ENCODE peak calls at places on chromosomes 16 and 17, in nine cellular contexts. One of them, this sample, is unnamed.

GRCh38 chr17:57705921-57706695 is 39.0 kb downstream of the CCDC182 start:
- DNase-seq in lower leg skin: no peak
- DNase-seq in endothelial cell of umbilical vein: no peak
- DNase-seq in progenitor cell of endocrine pancreas: no peak
- DNase-seq in GM06990: no peak
- DNase-seq in neural progenitor cell: no peak
- DNase-seq in HFFc6: no peak
- DNase-seq in WTC11: no peak
- DNase-seq in osteocyte: no peak
- DNase-seq in this sample: no peak

GRCh38 chr17:164536-165235 is 16.8 kb downstream of the DOC2B start:
- DNase-seq in GM06990: no peak
- DNase-seq in osteocyte: no peak
- DNase-seq in WTC11: peak; percentile 59
- DNase-seq in progenitor cell of endocrine pancreas: no peak
- DNase-seq in HFFc6: peak; percentile 34
- DNase-seq in lower leg skin: no peak
- DNase-seq in endothelial cell of umbilical vein: peak; percentile 69
- DNase-seq in neural progenitor cell: peak; percentile 85
- DNase-seq in this sample: no peak

GRCh38 chr17:55295411-55296170 is 30.8 kb downstream of the HLF start:
- DNase-seq in WTC11: peak; percentile 67
- DNase-seq in neural progenitor cell: peak; percentile 59
- DNase-seq in GM06990: no peak
- DNase-seq in endothelial cell of umbilical vein: peak; percentile 65
- DNase-seq in progenitor cell of endocrine pancreas: peak; percentile 52
- DNase-seq in HFFc6: peak; percentile 17
- DNase-seq in lower leg skin: peak; percentile 62
- DNase-seq in osteocyte: no peak
- DNase-seq in this sample: no peak

GRCh38 chr17:1197379-1197778 is 17.6 kb upstream of the ABR start:
- DNase-seq in HFFc6: no peak
- DNase-seq in progenitor cell of endocrine pancreas: no peak
- DNase-seq in WTC11: no peak
- DNase-seq in lower leg skin: peak; percentile 86
- DNase-seq in endothelial cell of umbilical vein: no peak
- DNase-seq in osteocyte: no peak
- DNase-seq in GM06990: no peak
- DNase-seq in neural progenitor cell: no peak
- DNase-seq in this sample: no peak

GRCh38 chr16:59296002-59296401 is 561.9 kb upstream of the GOT2 start:
- DNase-seq in GM06990: no peak
- DNase-seq in osteocyte: no peak
- DNase-seq in WTC11: no peak
- DNase-seq in neural progenitor cell: peak; percentile 93
- DNase-seq in progenitor cell of endocrine pancreas: no peak
- DNase-seq in HFFc6: no peak
- DNase-seq in lower leg skin: no peak
- DNase-seq in endothelial cell of umbilical vein: no peak
- DNase-seq in this sample: no peak

GRCh38 chr17:3911271-3912053 is 4.8 kb downstream of the P2RX1 start:
- DNase-seq in endothelial cell of umbilical vein: no peak
- DNase-seq in lower leg skin: no peak
- DNase-seq in HFFc6: no peak
- DNase-seq in neural progenitor cell: no peak
- DNase-seq in GM06990: peak; percentile 93
- DNase-seq in WTC11: no peak
- DNase-seq in osteocyte: no peak
- DNase-seq in progenitor cell of endocrine pancreas: no peak
- DNase-seq in this sample: no peak

GRCh38 chr16:84922351-84923135 is 88.8 kb downstream of the ZDHHC7 start:
- DNase-seq in GM06990: no peak
- DNase-seq in WTC11: no peak
- DNase-seq in HFFc6: no peak
- DNase-seq in endothelial cell of umbilical vein: peak; percentile 64
- DNase-seq in neural progenitor cell: peak; percentile 34
- DNase-seq in progenitor cell of endocrine pancreas: no peak
- DNase-seq in osteocyte: no peak
- DNase-seq in lower leg skin: no peak
- DNase-seq in this sample: no peak

GRCh38 chr17:16374129-16374528 is 6.8 kb upstream of the UBB start:
- DNase-seq in GM06990: no peak
- DNase-seq in neural progenitor cell: no peak
- DNase-seq in progenitor cell of endocrine pancreas: no peak
- DNase-seq in lower leg skin: peak; percentile 57
- DNase-seq in endothelial cell of umbilical vein: peak; percentile 20
- DNase-seq in osteocyte: no peak
- DNase-seq in WTC11: no peak
- DNase-seq in HFFc6: peak; percentile 53
- DNase-seq in this sample: no peak

GRCh38 chr16:4664538-4665418 is 28.6 kb upstream of the NUDT16L1 start:
- DNase-seq in progenitor cell of endocrine pancreas: no peak
- DNase-seq in GM06990: no peak
- DNase-seq in neural progenitor cell: no peak
- DNase-seq in WTC11: no peak
- DNase-seq in lower leg skin: no peak
- DNase-seq in endothelial cell of umbilical vein: no peak
- DNase-seq in HFFc6: no peak
- DNase-seq in osteocyte: no peak
- DNase-seq in this sample: no peak

GRCh38 chr17:42784361-42784760 is 4.0 kb downstream of the WNK4 start:
- DNase-seq in GM06990: no peak
- DNase-seq in lower leg skin: no peak
- DNase-seq in osteocyte: no peak
- DNase-seq in WTC11: no peak
- DNase-seq in neural progenitor cell: no peak
- DNase-seq in progenitor cell of endocrine pancreas: no peak
- DNase-seq in HFFc6: no peak
- DNase-seq in endothelial cell of umbilical vein: no peak
- DNase-seq in this sample: no peak

GRCh38 chr16:85202631-85203461 is 90.6 kb upstream of the CIBAR2 start:
- DNase-seq in progenitor cell of endocrine pancreas: no peak
- DNase-seq in WTC11: peak; percentile 57
- DNase-seq in lower leg skin: peak; percentile 64
- DNase-seq in GM06990: no peak
- DNase-seq in endothelial cell of umbilical vein: no peak
- DNase-seq in HFFc6: peak; percentile 55
- DNase-seq in neural progenitor cell: peak; percentile 83
- DNase-seq in osteocyte: peak; percentile 91
- DNase-seq in this sample: no peak

GRCh38 chr17:77824780-77825280 is 133.7 kb upstream of the TNRC6C start:
- DNase-seq in neural progenitor cell: no peak
- DNase-seq in GM06990: no peak
- DNase-seq in endothelial cell of umbilical vein: no peak
- DNase-seq in lower leg skin: no peak
- DNase-seq in HFFc6: no peak
- DNase-seq in progenitor cell of endocrine pancreas: no peak
- DNase-seq in WTC11: no peak
- DNase-seq in osteocyte: no peak
- DNase-seq in this sample: no peak

GRCh38 chr17:28467456-28468025 is 5.9 kb upstream of the SLC13A2 start:
- DNase-seq in WTC11: no peak
- DNase-seq in HFFc6: peak; percentile 51
- DNase-seq in progenitor cell of endocrine pancreas: no peak
- DNase-seq in GM06990: no peak
- DNase-seq in neural progenitor cell: no peak
- DNase-seq in osteocyte: no peak
- DNase-seq in lower leg skin: no peak
- DNase-seq in endothelial cell of umbilical vein: no peak
- DNase-seq in this sample: no peak

GRCh38 chr17:30375661-30376060 is 3.1 kb upstream of the CPD start:
- DNase-seq in HFFc6: no peak
- DNase-seq in WTC11: no peak
- DNase-seq in progenitor cell of endocrine pancreas: no peak
- DNase-seq in GM06990: no peak
- DNase-seq in neural progenitor cell: no peak
- DNase-seq in lower leg skin: no peak
- DNase-seq in osteocyte: no peak
- DNase-seq in endothelial cell of umbilical vein: no peak
- DNase-seq in this sample: no peak

GRCh38 chr17:39872700-39873099 is 4.7 kb downstream of the ZPBP2 start:
- DNase-seq in GM06990: no peak
- DNase-seq in neural progenitor cell: no peak
- DNase-seq in osteocyte: no peak
- DNase-seq in lower leg skin: no peak
- DNase-seq in HFFc6: peak; percentile 40
- DNase-seq in progenitor cell of endocrine pancreas: no peak
- DNase-seq in WTC11: no peak
- DNase-seq in endothelial cell of umbilical vein: peak; percentile 19
- DNase-seq in this sample: no peak

GRCh38 chr16:12314786-12315185 is 338.3 kb downstream of the SNX29 start:
- DNase-seq in GM06990: no peak
- DNase-seq in osteocyte: no peak
- DNase-seq in WTC11: no peak
- DNase-seq in progenitor cell of endocrine pancreas: no peak
- DNase-seq in neural progenitor cell: no peak
- DNase-seq in lower leg skin: no peak
- DNase-seq in HFFc6: peak; percentile 54
- DNase-seq in endothelial cell of umbilical vein: no peak
- DNase-seq in this sample: no peak

GRCh38 chr16:1884155-1884760 is 12.3 kb upstream of the MEIOB start:
- DNase-seq in neural progenitor cell: no peak
- DNase-seq in lower leg skin: no peak
- DNase-seq in progenitor cell of endocrine pancreas: no peak
- DNase-seq in GM06990: no peak
- DNase-seq in HFFc6: no peak
- DNase-seq in WTC11: no peak
- DNase-seq in endothelial cell of umbilical vein: peak; percentile 18
- DNase-seq in osteocyte: no peak
- DNase-seq in this sample: no peak
- TF ChIP-seq CTCF in neural progenitor cell: peak; percentile 41
- TF ChIP-seq CTCF in lower leg skin: no peak
- TF ChIP-seq CTCF in progenitor cell of endocrine pancreas: peak; percentile 23
- TF ChIP-seq CTCF in GM06990: peak; percentile 7
- TF ChIP-seq CTCF in HFFc6: peak; percentile 52
- TF ChIP-seq CTCF in WTC11: no peak
- TF ChIP-seq CTCF in endothelial cell of umbilical vein: no peak
- TF ChIP-seq CTCF in osteocyte: no peak
- TF ChIP-seq CTCF in this sample: peak; percentile 60

DNA sequence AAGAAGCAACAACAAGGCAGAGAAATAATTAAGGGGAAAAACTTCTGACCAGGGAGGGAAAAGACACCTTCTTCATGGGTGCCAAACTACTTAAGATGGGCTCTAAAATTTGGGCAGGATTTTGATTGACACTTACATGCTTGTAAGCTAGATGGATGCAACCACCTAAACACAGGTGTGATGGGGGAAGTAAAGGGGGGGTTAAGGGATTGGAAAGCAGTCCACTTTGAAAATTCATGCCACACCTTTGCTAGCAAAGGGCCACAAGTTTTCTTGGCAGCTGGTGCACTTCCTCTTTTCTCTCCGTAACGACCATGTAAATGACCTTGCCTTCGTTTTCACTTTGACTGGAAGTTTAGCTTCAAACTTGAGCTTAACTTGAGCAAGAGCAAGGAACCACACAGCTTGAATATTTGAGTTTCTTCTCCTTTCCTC is 14.3 kb upstream of the PRKAR1A start:
- DNase-seq in progenitor cell of endocrine pancreas: no peak
- DNase-seq in lower leg skin: no peak
- DNase-seq in osteocyte: no peak
- DNase-seq in HFFc6: no peak
- DNase-seq in GM06990: peak; percentile 79
- DNase-seq in WTC11: no peak
- DNase-seq in endothelial cell of umbilical vein: no peak
- DNase-seq in neural progenitor cell: no peak
- DNase-seq in this sample: no peak
- TF ChIP-seq CTCF in progenitor cell of endocrine pancreas: no peak
- TF ChIP-seq CTCF in lower leg skin: no peak
- TF ChIP-seq CTCF in osteocyte: no peak
- TF ChIP-seq CTCF in HFFc6: no peak
- TF ChIP-seq CTCF in GM06990: no peak
- TF ChIP-seq CTCF in WTC11: no peak
- TF ChIP-seq CTCF in endothelial cell of umbilical vein: no peak
- TF ChIP-seq CTCF in neural progenitor cell: no peak
- TF ChIP-seq CTCF in this sample: no peak

DNA sequence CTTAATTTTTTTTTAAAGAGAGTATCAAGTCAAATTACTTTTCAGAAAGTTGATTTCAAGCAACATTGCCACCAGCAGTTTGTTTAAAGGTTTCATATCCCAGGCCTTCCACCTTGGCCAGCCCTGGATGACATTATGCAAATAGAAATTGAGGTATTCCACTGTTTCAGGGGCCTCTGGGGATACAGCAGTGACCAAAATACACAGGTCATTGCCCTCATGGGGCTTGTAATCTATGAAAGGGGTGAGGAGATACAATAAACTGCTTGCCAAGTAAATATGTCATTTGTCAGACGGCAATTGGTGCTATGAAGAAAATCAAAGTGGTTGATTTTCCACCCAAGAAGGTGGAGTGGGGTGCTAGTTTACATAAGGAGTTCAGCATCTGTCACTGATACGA is 37.8 kb upstream of the TMC5 start:
- DNase-seq in osteocyte: no peak
- DNase-seq in GM06990: no peak
- DNase-seq in WTC11: no peak
- DNase-seq in progenitor cell of endocrine pancreas: no peak
- DNase-seq in lower leg skin: no peak
- DNase-seq in HFFc6: no peak
- DNase-seq in neural progenitor cell: no peak
- DNase-seq in endothelial cell of umbilical vein: no peak
- DNase-seq in this sample: no peak
- TF ChIP-seq CTCF in osteocyte: no peak
- TF ChIP-seq CTCF in GM06990: no peak
- TF ChIP-seq CTCF in WTC11: no peak
- TF ChIP-seq CTCF in progenitor cell of endocrine pancreas: no peak
- TF ChIP-seq CTCF in lower leg skin: no peak
- TF ChIP-seq CTCF in HFFc6: no peak
- TF ChIP-seq CTCF in neural progenitor cell: no peak
- TF ChIP-seq CTCF in endothelial cell of umbilical vein: no peak
- TF ChIP-seq CTCF in this sample: no peak

GRCh38 chr17:81863123-81863675 is 2.9 kb upstream of the P4HB start:
- DNase-seq in progenitor cell of endocrine pancreas: no peak
- DNase-seq in endothelial cell of umbilical vein: no peak
- DNase-seq in lower leg skin: no peak
- DNase-seq in GM06990: no peak
- DNase-seq in neural progenitor cell: no peak
- DNase-seq in HFFc6: no peak
- DNase-seq in osteocyte: no peak
- DNase-seq in WTC11: no peak
- DNase-seq in this sample: no peak

GRCh38 chr17:81866440-81867122 is 4.6 kb downstream of the ARHGDIA start:
- DNase-seq in WTC11: no peak
- DNase-seq in progenitor cell of endocrine pancreas: no peak
- DNase-seq in endothelial cell of umbilical vein: no peak
- DNase-seq in osteocyte: no peak
- DNase-seq in neural progenitor cell: no peak
- DNase-seq in lower leg skin: no peak
- DNase-seq in GM06990: no peak
- DNase-seq in HFFc6: no peak
- DNase-seq in this sample: no peak

GRCh38 chr17:81865733-81866439 is 5.3 kb downstream of the ARHGDIA start:
- DNase-seq in GM06990: peak; percentile 46
- DNase-seq in progenitor cell of endocrine pancreas: no peak
- DNase-seq in WTC11: no peak
- DNase-seq in neural progenitor cell: no peak
- DNase-seq in osteocyte: no peak
- DNase-seq in lower leg skin: no peak
- DNase-seq in endothelial cell of umbilical vein: no peak
- DNase-seq in HFFc6: no peak
- DNase-seq in this sample: no peak

GRCh38 chr17:81865358-81865732 is 5.0 kb upstream of the P4HB start:
- DNase-seq in GM06990: no peak
- DNase-seq in HFFc6: no peak
- DNase-seq in progenitor cell of endocrine pancreas: no peak
- DNase-seq in endothelial cell of umbilical vein: no peak
- DNase-seq in lower leg skin: no peak
- DNase-seq in neural progenitor cell: no peak
- DNase-seq in osteocyte: no peak
- DNase-seq in WTC11: no peak
- DNase-seq in this sample: no peak

GRCh38 chr17:81863833-81864768 is 3.8 kb upstream of the P4HB start:
- DNase-seq in endothelial cell of umbilical vein: no peak
- DNase-seq in osteocyte: no peak
- DNase-seq in lower leg skin: no peak
- DNase-seq in HFFc6: no peak
- DNase-seq in neural progenitor cell: no peak
- DNase-seq in progenitor cell of endocrine pancreas: no peak
- DNase-seq in GM06990: no peak
- DNase-seq in WTC11: no peak
- DNase-seq in this sample: no peak
- TF ChIP-seq CTCF in endothelial cell of umbilical vein: no peak
- TF ChIP-seq CTCF in osteocyte: no peak
- TF ChIP-seq CTCF in lower leg skin: no peak
- TF ChIP-seq CTCF in HFFc6: peak; percentile 40
- TF ChIP-seq CTCF in neural progenitor cell: no peak
- TF ChIP-seq CTCF in progenitor cell of endocrine pancreas: peak; percentile 8
- TF ChIP-seq CTCF in GM06990: no peak
- TF ChIP-seq CTCF in WTC11: no peak
- TF ChIP-seq CTCF in this sample: no peak

This sample was measured in type B pancreatic cell.